ENCODE peak calls at places on chromosome 1, in eight cellular contexts. X is activated naive CD4-positive, alpha-beta T cell treated with anti-CD3 and anti-CD28 coated beads, Interleukin-2, amount 50 U/mL, for 16 hours; W is activated T-cell treated with anti-CD3 and anti-CD28 coated beads, Interleukin-2, amount 50 U/mL, for 4 hours; G is activated CD4-positive, CD25-positive, alpha-beta regulatory T cell; M is cardiac muscle cell; S is head of caudate nucleus; Z is mucosa of gallbladder; Q is fibroblast of gingiva. E is an unnamed sample.

GRCh38 chr1:227518876-227519275 is 44.5 kb upstream of the ZNF678 start:
- DNase-seq in X (no peak), W (no peak), G (no peak), M (no peak), S (no peak), Z (no peak), Q (no peak), E (no peak)

GRCh38 chr1:205147191-205147590 is 25.4 kb upstream of the RBBP5 start:
- DNase-seq in X (no peak), W (no peak), G (no peak), M (peak; percentile 42), S (no peak), Z (no peak), Q (peak; percentile 66), E (peak; percentile 29)

GRCh38 chr1:94209425-94209824 is 28.0 kb downstream of the ARHGAP29 start:
- DNase-seq in X (no peak), W (no peak), G (no peak), M (peak; percentile 59), S (no peak), Z (no peak), Q (peak; percentile 66), E (peak; percentile 73)

GRCh38 chr1:47521034-47521871 is 83.4 kb downstream of the FOXD2 start:
- DNase-seq in X (no peak), W (no peak), G (no peak), M (no peak), S (no peak), Z (peak; percentile 55), Q (no peak), E (no peak)

GRCh38 chr1:96557336-96557735 is 164.2 kb upstream of the PTBP2 start:
- DNase-seq in X (no peak), W (no peak), G (no peak), M (peak; percentile 49), S (no peak), Z (no peak), Q (peak; percentile 69), E (no peak)

GRCh38 chr1:75579046-75579445 is 31.9 kb downstream of the SLC44A5 start:
- DNase-seq in X (no peak), W (no peak), G (no peak), M (peak; percentile 32), S (no peak), Z (no peak), Q (no peak), E (no peak)

GRCh38 chr1:17197696-17198095 is 7.2 kb upstream of the PADI1 start:
- DNase-seq in X (no peak), W (no peak), G (no peak), M (no peak), S (no peak), Z (no peak), Q (no peak), E (no peak)

GRCh38 chr1:3568815-3569435 is 42.4 kb downstream of the MEGF6 start:
- DNase-seq in X (no peak), W (no peak), G (no peak), M (no peak), S (no peak), Z (no peak), Q (no peak), E (no peak)

GRCh38 chr1:108961752-108962486 is 1.4 kb downstream of the CLCC1 start:
- DNase-seq in X (no peak), W (no peak), G (no peak), M (no peak), S (no peak), Z (no peak), Q (no peak), E (peak; percentile 52)

GRCh38 chr1:101902199-101902598 is 94.5 kb downstream of the OLFM3 start:
- DNase-seq in X (no peak), W (no peak), G (no peak), M (no peak), S (no peak), Z (no peak), Q (no peak), E (no peak)

GRCh38 chr1:240492832-240493440 is 119.0 kb downstream of the GREM2 start:
- DNase-seq in X (no peak), W (no peak), G (no peak), M (peak; percentile 57), S (no peak), Z (no peak), Q (no peak), E (no peak)

GRCh38 chr1:8822383-8823294 is 5.2 kb upstream of the RERE start:
- DNase-seq in X (no peak), W (no peak), G (no peak), M (peak; percentile 90), S (no peak), Z (no peak), Q (peak; percentile 93), E (peak; percentile 87)

E was measured in osteoblast.